ENCODE peak calls at places on chromosomes 16 and 17, in four cellular contexts. One of them, this sample, is unnamed.

GRCh38 chr16:85621698-85622433 is 8.7 kb downstream of the GSE1 start:
- DNase-seq in neural progenitor cell: no peak
- DNase-seq in upper lobe of right lung: no peak
- DNase-seq in PC-3: peak
- DNase-seq in this sample: no peak

GRCh38 chr16:10920726-10921427 is 21.4 kb downstream of the DEXI start:
- DNase-seq in neural progenitor cell: no peak
- DNase-seq in upper lobe of right lung: peak
- DNase-seq in PC-3: no peak
- DNase-seq in this sample: no peak

GRCh38 chr17:72985882-72986720 is 106.4 kb downstream of the SLC39A11 start:
- DNase-seq in neural progenitor cell: peak
- DNase-seq in upper lobe of right lung: no peak
- DNase-seq in PC-3: peak
- DNase-seq in this sample: peak

GRCh38 chr17:47934856-47935255 is 6.5 kb upstream of the PNPO start:
- DNase-seq in neural progenitor cell: no peak
- DNase-seq in upper lobe of right lung: no peak
- DNase-seq in PC-3: peak
- DNase-seq in this sample: peak

GRCh38 chr17:1367351-1367745 is 32.7 kb downstream of the YWHAE start:
- DNase-seq in neural progenitor cell: peak
- DNase-seq in upper lobe of right lung: no peak
- DNase-seq in PC-3: no peak
- DNase-seq in this sample: no peak

GRCh38 chr17:17722081-17722905 is 41.0 kb downstream of the RAI1 start:
- DNase-seq in neural progenitor cell: peak
- DNase-seq in upper lobe of right lung: no peak
- DNase-seq in PC-3: no peak
- DNase-seq in this sample: peak

GRCh38 chr16:23131036-23131435 is 18.2 kb downstream of the USP31 start:
- DNase-seq in neural progenitor cell: no peak
- DNase-seq in upper lobe of right lung: no peak
- DNase-seq in PC-3: no peak
- DNase-seq in this sample: no peak

GRCh38 chr16:13913374-13914292 is 6.3 kb upstream of the ERCC4 start:
- DNase-seq in neural progenitor cell: no peak
- DNase-seq in upper lobe of right lung: no peak
- DNase-seq in PC-3: no peak
- DNase-seq in this sample: no peak

GRCh38 chr16:57432989-57433388 is 14.2 kb downstream of the CIAPIN1 start:
- DNase-seq in neural progenitor cell: no peak
- DNase-seq in upper lobe of right lung: no peak
- DNase-seq in PC-3: no peak
- DNase-seq in this sample: no peak

GRCh38 chr17:1076299-1076981 is 79.5 kb downstream of the TIMM22 start:
- DNase-seq in neural progenitor cell: no peak
- DNase-seq in upper lobe of right lung: no peak
- DNase-seq in PC-3: no peak
- DNase-seq in this sample: no peak

GRCh38 chr16:74999208-74999682 is 421 bp downstream of the ZNRF1 start:
- DNase-seq in neural progenitor cell: no peak
- DNase-seq in upper lobe of right lung: peak
- DNase-seq in PC-3: no peak
- DNase-seq in this sample: no peak

GRCh38 chr16:11029948-11030347 is 85.6 kb downstream of the CLEC16A start:
- DNase-seq in neural progenitor cell: no peak
- DNase-seq in upper lobe of right lung: no peak
- DNase-seq in PC-3: peak
- DNase-seq in this sample: peak

GRCh38 chr16:84505249-84506156 is 1.0 kb upstream of the MEAK7 start:
- DNase-seq in neural progenitor cell: peak
- DNase-seq in upper lobe of right lung: peak
- DNase-seq in PC-3: no peak
- DNase-seq in this sample: no peak
- H3K4me3 ChIP-seq in neural progenitor cell: peak
- H3K4me3 ChIP-seq in upper lobe of right lung: peak
- H3K4me3 ChIP-seq in PC-3: peak
- H3K4me3 ChIP-seq in this sample: peak

DNA sequence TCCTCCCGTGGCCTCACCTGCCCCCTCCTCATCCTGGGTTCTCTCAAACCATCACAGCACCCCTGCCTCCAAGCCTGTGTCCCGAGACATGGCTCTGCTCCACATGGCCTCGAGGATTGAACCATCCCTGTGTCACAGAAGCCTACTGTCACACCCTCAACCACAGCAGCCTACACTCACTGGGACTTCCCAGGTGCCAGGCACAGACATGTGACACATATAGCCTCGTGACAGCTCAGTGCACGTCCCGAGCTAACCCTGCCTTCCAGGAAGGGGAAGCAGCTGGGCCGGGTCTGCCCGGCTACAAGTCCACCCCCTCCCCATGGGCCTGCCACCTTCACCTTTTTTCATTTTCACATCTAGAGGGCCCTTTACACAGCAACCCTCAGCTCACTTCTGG is 238.3 kb downstream of the CPPED1 start:
- DNase-seq in neural progenitor cell: no peak
- DNase-seq in upper lobe of right lung: no peak
- DNase-seq in PC-3: no peak
- DNase-seq in this sample: no peak
- TF ChIP-seq CTCF in neural progenitor cell: no peak
- TF ChIP-seq CTCF in upper lobe of right lung: no peak
- TF ChIP-seq CTCF in PC-3: no peak
- TF ChIP-seq CTCF in this sample: no peak

GRCh38 chr17:74742978-74743545 is 5.4 kb upstream of the NHERF1 start:
- DNase-seq in neural progenitor cell: no peak
- DNase-seq in upper lobe of right lung: no peak
- DNase-seq in PC-3: no peak
- DNase-seq in this sample: no peak
- H3K4me3 ChIP-seq in neural progenitor cell: no peak
- H3K4me3 ChIP-seq in upper lobe of right lung: no peak
- H3K4me3 ChIP-seq in PC-3: no peak
- H3K4me3 ChIP-seq in this sample: no peak

GRCh38 chr17:3961564-3962047 is 2.6 kb downstream of the ATP2A3 start:
- DNase-seq in neural progenitor cell: no peak
- DNase-seq in upper lobe of right lung: no peak
- DNase-seq in PC-3: no peak
- DNase-seq in this sample: no peak

GRCh38 chr17:3959295-3959899 is 4.8 kb downstream of the ATP2A3 start:
- DNase-seq in neural progenitor cell: no peak
- DNase-seq in upper lobe of right lung: no peak
- DNase-seq in PC-3: peak
- DNase-seq in this sample: peak

GRCh38 chr17:3960764-3961163 is 3.5 kb downstream of the ATP2A3 start:
- DNase-seq in neural progenitor cell: no peak
- DNase-seq in upper lobe of right lung: no peak
- DNase-seq in PC-3: no peak
- DNase-seq in this sample: no peak

GRCh38 chr17:3958200-3958599 is 6.0 kb downstream of the ATP2A3 start:
- DNase-seq in neural progenitor cell: no peak
- DNase-seq in upper lobe of right lung: no peak
- DNase-seq in PC-3: no peak
- DNase-seq in this sample: no peak

DNA sequence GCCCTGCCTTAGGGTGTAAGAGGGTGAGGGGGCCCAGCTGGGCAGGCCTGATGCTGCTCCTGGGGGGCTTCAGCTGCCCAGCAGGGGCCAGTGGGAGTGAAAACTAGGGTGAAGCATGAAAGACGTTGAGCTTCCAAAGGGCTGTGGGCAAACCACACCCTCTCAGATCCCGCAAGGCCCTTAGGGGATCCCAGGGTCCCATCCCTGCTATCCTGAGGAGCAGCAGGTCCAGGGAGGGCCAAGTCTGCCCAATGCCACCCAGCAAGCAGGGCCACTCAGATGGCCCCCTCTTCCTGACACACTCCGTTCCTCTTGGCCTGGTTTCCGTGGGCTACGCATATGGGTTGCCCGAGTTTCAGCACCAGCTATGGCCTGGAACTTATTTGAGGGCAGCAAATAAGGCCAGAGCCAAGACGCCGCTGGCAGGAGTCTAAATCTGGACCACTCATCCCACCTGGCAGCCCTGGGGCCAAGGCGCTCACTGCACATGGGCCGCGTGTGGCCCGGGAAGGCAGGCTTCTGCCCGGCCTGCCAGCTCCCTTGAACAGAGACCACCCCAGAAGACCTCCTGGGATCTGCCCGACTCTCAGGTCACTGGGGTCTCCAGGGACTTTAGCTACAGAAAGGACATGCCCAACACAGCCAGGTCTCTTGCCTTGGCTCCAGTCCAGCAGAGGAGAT is 4.2 kb downstream of the ATP2A3 start:
- DNase-seq in neural progenitor cell: no peak
- DNase-seq in upper lobe of right lung: no peak
- DNase-seq in PC-3: no peak
- DNase-seq in this sample: no peak
- TF ChIP-seq CTCF in neural progenitor cell: no peak
- TF ChIP-seq CTCF in upper lobe of right lung: no peak
- TF ChIP-seq CTCF in PC-3: no peak
- TF ChIP-seq CTCF in this sample: no peak

GRCh38 chr16:4317471-4318170 is 1.8 kb downstream of the GLIS2 start:
- DNase-seq in neural progenitor cell: peak
- DNase-seq in upper lobe of right lung: peak
- DNase-seq in PC-3: peak
- DNase-seq in this sample: no peak
- H3K4me3 ChIP-seq in neural progenitor cell: peak
- H3K4me3 ChIP-seq in upper lobe of right lung: peak
- H3K4me3 ChIP-seq in PC-3: peak
- H3K4me3 ChIP-seq in this sample: no peak

DNA sequence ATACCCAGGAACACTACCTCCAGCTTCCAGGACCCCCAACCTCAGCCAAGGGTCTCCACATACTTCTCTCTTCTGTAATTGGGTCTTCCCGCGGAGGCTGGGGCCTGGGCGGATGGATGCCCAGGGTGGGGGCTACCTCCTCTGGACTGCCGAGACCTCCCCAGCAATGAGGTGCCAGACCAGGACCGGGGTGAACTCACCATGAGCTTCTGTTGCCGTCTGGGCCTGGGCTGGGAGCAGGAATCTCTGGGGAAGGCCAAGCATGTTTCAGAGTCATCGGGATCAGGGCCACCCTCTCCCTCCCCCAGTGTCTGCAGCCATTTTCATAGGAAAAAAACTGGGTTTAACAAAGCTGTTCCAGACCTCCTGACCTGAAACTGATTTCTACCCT is 10.3 kb upstream of the BAHCC1 start:
- DNase-seq in neural progenitor cell: no peak
- DNase-seq in upper lobe of right lung: no peak
- DNase-seq in PC-3: no peak
- DNase-seq in this sample: no peak
- TF ChIP-seq CTCF in neural progenitor cell: no peak
- TF ChIP-seq CTCF in upper lobe of right lung: no peak
- TF ChIP-seq CTCF in PC-3: no peak
- TF ChIP-seq CTCF in this sample: no peak

GRCh38 chr17:68598545-68598961 is 2.6 kb downstream of the FAM20A start:
- DNase-seq in neural progenitor cell: no peak
- DNase-seq in upper lobe of right lung: no peak
- DNase-seq in PC-3: no peak
- DNase-seq in this sample: no peak
- H3K4me3 ChIP-seq in neural progenitor cell: no peak
- H3K4me3 ChIP-seq in upper lobe of right lung: peak
- H3K4me3 ChIP-seq in PC-3: no peak
- H3K4me3 ChIP-seq in this sample: no peak

GRCh38 chr17:6398955-6399354 is 36.0 kb downstream of the AIPL1 start:
- DNase-seq in neural progenitor cell: no peak
- DNase-seq in upper lobe of right lung: no peak
- DNase-seq in PC-3: no peak
- DNase-seq in this sample: no peak

GRCh38 chr17:6388416-6388815 is 46.5 kb downstream of the AIPL1 start:
- DNase-seq in neural progenitor cell: no peak
- DNase-seq in upper lobe of right lung: no peak
- DNase-seq in PC-3: no peak
- DNase-seq in this sample: no peak

GRCh38 chr17:6392609-6393367 is 42.1 kb downstream of the AIPL1 start:
- DNase-seq in neural progenitor cell: no peak
- DNase-seq in upper lobe of right lung: no peak
- DNase-seq in PC-3: no peak
- DNase-seq in this sample: no peak

GRCh38 chr17:6393368-6393952 is 41.5 kb downstream of the AIPL1 start:
- DNase-seq in neural progenitor cell: peak
- DNase-seq in upper lobe of right lung: no peak
- DNase-seq in PC-3: peak
- DNase-seq in this sample: no peak

GRCh38 chr17:6394055-6394454 is 40.9 kb downstream of the AIPL1 start:
- DNase-seq in neural progenitor cell: no peak
- DNase-seq in upper lobe of right lung: no peak
- DNase-seq in PC-3: no peak
- DNase-seq in this sample: no peak
- TF ChIP-seq CTCF in neural progenitor cell: no peak
- TF ChIP-seq CTCF in upper lobe of right lung: no peak
- TF ChIP-seq CTCF in PC-3: no peak
- TF ChIP-seq CTCF in this sample: no peak

This sample was measured in bronchial epithelial cell.